ENCODE peak calls at places on chromosomes 3 and 15, in seven cellular contexts. Z is body of pancreas; N is GM06990; L is PC-3; Q is GM12878; S is H9; J is effector memory CD4-positive, alpha-beta T cell. U is an unnamed sample.
A peak's percentile ranks its signal among the peaks of the same experiment; 100 is the strongest.

GRCh38 chr3:187334904-187335303 is 33.3 kb upstream of the RTP4 start:
- DNase-seq in Q (no peak), L (no peak), Z (no peak), S (no peak), J (no peak), N (no peak), U (no peak)

GRCh38 chr3:62954579-62954978 is 79.4 kb upstream of the CADPS start:
- DNase-seq in S (no peak), J (no peak), N (no peak), L (no peak), Q (peak; percentile 1), Z (peak; percentile 14), U (no peak)

GRCh38 chr3:42451546-42452230 is 41.3 kb upstream of the LYZL4 start:
- DNase-seq in L (no peak), Z (no peak), S (no peak), J (no peak), N (no peak), Q (no peak), U (no peak)

GRCh38 chr3:101185341-101185740 is 135.0 kb downstream of the IMPG2 start:
- DNase-seq in Q (no peak), Z (no peak), J (no peak), L (no peak), N (no peak), S (no peak), U (no peak)

GRCh38 chr3:149967067-149967685 is 3.5 kb downstream of the PFN2 start:
- DNase-seq in L (peak; percentile 84), Q (no peak), S (no peak), N (peak; percentile 32), J (no peak), Z (no peak), U (no peak)

GRCh38 chr3:66442254-66443249 is 58.3 kb downstream of the LRIG1 start:
- DNase-seq in S (peak; percentile 95), Z (peak; percentile 89), J (no peak), N (no peak), Q (no peak), L (peak; percentile 30), U (peak; percentile 61)

GRCh38 chr3:129558772-129559564 is 16.0 kb downstream of the H1-8 start:
- DNase-seq in Q (no peak), J (no peak), L (no peak), Z (no peak), N (no peak), S (no peak), U (peak; percentile 70)

GRCh38 chr3:111971533-111971932 is 7.3 kb upstream of the ABHD10 start:
- DNase-seq in Z (no peak), N (no peak), S (no peak), Q (no peak), L (no peak), J (no peak), U (no peak)

GRCh38 chr3:14452676-14453367 is 50.4 kb downstream of the SLC6A6 start:
- DNase-seq in N (no peak), Z (peak; percentile 91), S (no peak), L (peak; percentile 92), Q (no peak), J (no peak), U (peak; percentile 83)

GRCh38 chr15:71278989-71279756 is 163.9 kb downstream of the THSD4 start:
- DNase-seq in Z (peak; percentile 86), J (no peak), L (peak; percentile 95), Q (no peak), N (no peak), S (no peak), U (peak; percentile 51)

GRCh38 chr15:46315540-46315939 is 680.7 kb downstream of the SQOR start:
- DNase-seq in Q (no peak), S (no peak), L (no peak), Z (no peak), N (no peak), J (no peak), U (no peak)

GRCh38 chr3:126264381-126264780 is 84.0 kb upstream of the ALDH1L1 start:
- DNase-seq in Q (no peak), S (no peak), Z (no peak), N (no peak), L (no peak), J (no peak), U (no peak)

GRCh38 chr15:48565560-48566482 is 79.7 kb downstream of the FBN1 start:
- DNase-seq in S (no peak), Q (no peak), L (peak; percentile 93), N (no peak), Z (no peak), J (no peak), U (no peak)

GRCh38 chr15:98177950-98178848 is 217.7 kb downstream of the ARRDC4 start:
- DNase-seq in L (peak; percentile 74), S (peak; percentile 73), Z (peak; percentile 46), Q (no peak), N (no peak), J (no peak), U (peak; percentile 41)

GRCh38 chr15:99845009-99845408 is 111.8 kb upstream of the LYSMD4 start:
- DNase-seq in J (no peak), L (no peak), N (peak; percentile 7), S (no peak), Z (no peak), Q (no peak), U (no peak)

GRCh38 chr15:54604963-54605362 is 591.8 kb downstream of the RSL24D1 start:
- DNase-seq in N (no peak), J (no peak), L (no peak), Q (no peak), S (no peak), Z (no peak), U (no peak)

GRCh38 chr15:31905054-31905453 is 125.3 kb upstream of the CHRNA7 start:
- DNase-seq in Q (no peak), S (peak; percentile 67), N (no peak), J (no peak), L (no peak), Z (no peak), U (no peak)

DNA sequence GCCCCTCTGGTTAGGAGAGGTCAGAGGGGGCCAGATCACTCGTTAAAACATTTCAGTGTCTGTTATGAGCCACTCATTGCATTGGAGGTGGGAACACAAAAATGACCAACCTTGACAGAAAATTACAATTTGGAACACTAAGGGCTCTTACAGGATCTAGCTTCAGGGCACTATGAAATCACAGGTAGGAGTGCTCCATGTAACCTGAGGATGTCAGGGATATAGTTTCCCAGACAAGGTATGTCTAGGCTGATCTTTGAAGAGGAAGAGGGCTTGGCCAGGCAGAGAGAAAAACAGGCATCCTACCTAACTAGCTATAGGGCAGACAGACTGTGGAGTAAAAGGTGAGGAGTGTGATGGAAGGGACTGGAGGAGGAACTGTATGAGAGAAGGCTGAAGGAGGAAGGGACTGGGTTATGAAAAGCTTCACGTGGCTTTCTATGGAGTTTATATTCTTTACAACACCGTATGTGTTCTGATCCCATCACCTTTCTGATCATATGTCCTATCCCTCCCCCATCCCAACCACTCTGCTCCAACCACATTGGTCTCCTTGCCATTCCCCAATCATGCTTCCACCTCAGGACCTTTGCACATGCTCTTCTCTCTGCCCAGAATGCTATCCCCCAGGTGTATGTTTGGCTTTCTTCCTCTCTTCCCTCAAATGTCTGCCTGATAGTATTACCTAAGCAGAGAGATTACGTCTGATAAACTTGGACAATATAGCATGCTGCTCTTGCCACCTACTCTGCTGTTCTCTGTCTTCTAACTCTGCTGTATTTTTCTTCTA is 88.2 kb downstream of the CCR1 start:
- DNase-seq in L (no peak), N (no peak), Q (no peak), S (no peak), J (no peak), Z (no peak), U (no peak)
- H3K27me3 ChIP-seq in L (no peaks in the 10 kb centered on the region), N (no peaks in the 10 kb centered on the region), Q (no peaks in the 10 kb centered on the region), S (no peaks in the 10 kb centered on the region), J (no peaks in the 10 kb centered on the region), Z (no peaks in the 10 kb centered on the region), U (no peaks in the 10 kb centered on the region)

DNA sequence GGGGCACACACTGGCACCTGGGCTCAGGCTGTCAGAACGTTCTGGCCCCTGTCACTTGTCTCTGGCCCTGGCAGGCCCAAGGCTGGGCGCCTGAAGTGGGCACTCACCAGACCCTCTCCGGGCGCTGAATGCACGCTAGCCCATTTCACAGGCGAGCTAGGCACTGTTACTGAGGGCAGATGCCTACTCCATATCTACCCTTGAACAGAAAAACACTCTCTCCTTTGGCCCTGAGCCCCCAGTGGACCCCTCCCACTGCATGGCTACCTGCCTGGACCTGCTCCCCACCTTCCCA is 42.3 kb upstream of the IQSEC1 start:
- DNase-seq in L (no peak), S (no peak), N (no peak), Q (no peak), Z (no peak), J (no peak), U (no peak)
- H3K27me3 ChIP-seq in L (no peaks in the 10 kb centered on the region), S (no peaks in the 10 kb centered on the region), N (peaks cover 1% of the 10 kb centered on the region), Q (no peaks in the 10 kb centered on the region), Z (no peaks in the 10 kb centered on the region), J (no peaks in the 10 kb centered on the region), U (no peaks in the 10 kb centered on the region)

GRCh38 chr15:65371976-65372786 is 5.6 kb downstream of the IGDCC3 start:
- DNase-seq in L (no peak), N (no peak), J (no peak), S (peak; percentile 19), Z (no peak), Q (no peak), U (no peak)

GRCh38 chr15:65373163-65373651 is 4.6 kb downstream of the IGDCC3 start:
- DNase-seq in Z (no peak), S (peak; percentile 19), Q (no peak), N (no peak), J (no peak), L (no peak), U (no peak)

GRCh38 chr15:65370885-65371284 is 6.9 kb downstream of the IGDCC3 start:
- DNase-seq in Z (no peak), J (no peak), Q (no peak), N (no peak), L (no peak), S (no peak), U (no peak)

GRCh38 chr15:65374334-65374733 is 3.5 kb downstream of the IGDCC3 start:
- DNase-seq in N (no peak), L (no peak), S (no peak), Q (no peak), Z (no peak), J (no peak), U (no peak)

GRCh38 chr15:65372787-65373067 is 5.1 kb downstream of the IGDCC3 start:
- DNase-seq in Q (no peak), Z (no peak), S (no peak), J (no peak), N (no peak), L (no peak), U (peak; percentile 79)
- H3K27me3 ChIP-seq in Q (peaks cover 20% of the 10 kb centered on the region), Z (no peaks in the 10 kb centered on the region), S (no peaks in the 10 kb centered on the region), J (peaks cover 17% of the 10 kb centered on the region), N (peaks cover 11% of the 10 kb centered on the region), L (peaks cover 23% of the 10 kb centered on the region), U (no peaks in the 10 kb centered on the region)

DNA sequence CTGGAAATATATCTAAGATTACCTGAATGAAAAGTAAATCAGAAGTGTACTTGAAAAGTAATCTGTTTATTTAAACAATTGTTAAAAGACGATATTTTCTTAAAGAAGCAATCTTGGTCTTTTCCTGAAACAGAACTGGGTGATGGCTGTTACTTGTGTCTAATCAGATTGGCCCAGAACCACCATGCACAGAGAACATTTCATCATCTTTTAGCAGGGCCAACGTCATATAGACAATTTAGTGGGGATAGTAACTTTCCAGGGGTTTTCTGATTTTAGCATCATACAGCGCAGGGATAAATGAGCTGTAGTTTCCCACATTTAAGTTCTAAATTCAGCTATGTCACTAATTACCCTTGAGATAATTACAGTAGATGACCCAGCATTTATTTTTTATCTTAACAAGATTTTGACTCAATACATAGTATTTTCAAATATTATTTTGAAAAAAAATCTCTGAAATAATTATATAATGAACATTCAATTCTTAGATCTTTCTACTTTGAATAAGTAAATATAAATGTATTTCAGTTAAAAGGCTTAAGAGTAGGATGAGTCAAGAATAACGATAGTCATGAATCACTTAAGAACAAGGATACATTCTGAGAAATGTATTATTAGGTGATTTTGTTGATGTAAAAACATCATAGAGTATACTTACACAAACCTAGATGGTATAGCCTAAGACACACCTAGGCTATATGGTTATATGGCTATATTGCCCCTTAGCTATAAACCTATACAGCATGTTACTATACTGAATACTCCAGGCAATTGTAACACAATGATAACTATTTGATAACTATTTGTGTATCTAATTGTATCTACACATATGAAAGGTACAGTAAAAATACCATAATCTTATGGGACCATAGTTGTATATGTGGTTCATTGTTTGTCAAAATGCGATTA is 103.8 kb upstream of the MME start:
- DNase-seq in L (no peak), J (no peak), S (no peak), Q (no peak), Z (no peak), N (no peak), U (no peak)
- H3K27me3 ChIP-seq in L (no peaks in the 10 kb centered on the region), J (no peaks in the 10 kb centered on the region), S (no peaks in the 10 kb centered on the region), Q (no peaks in the 10 kb centered on the region), Z (no peaks in the 10 kb centered on the region), N (no peaks in the 10 kb centered on the region), U (no peaks in the 10 kb centered on the region)

U was measured in BE2C.